ENCODE peak calls at places on chromosomes 16 and 17, in four cellular contexts. C is GM12878, T is H1, F is HepG2. P is an unnamed sample. For H3K4me1, the result is how much of the 10 kb centered on the place peaks cover.

GRCh38 chr17:47982645-47983440 is 11.9 kb downstream of the CDK5RAP3 start:
- DNase-seq in C (no peak), F (no peak), T (no peak), P (no peak)

GRCh38 chr16:68844211-68844564 is 857 bp downstream of the TANGO6 start:
- DNase-seq in T (no peak), F (no peak), C (peak), P (no peak)

GRCh38 chr17:76384222-76384986 is at the start of gene SPHK1:
- DNase-seq in F (peak), T (peak), C (no peak), P (no peak)

GRCh38 chr16:2663553-2664521 is 18.5 kb upstream of the KCTD5 start:
- DNase-seq in T (no peak), F (no peak), C (no peak), P (no peak)

GRCh38 chr17:14197582-14197981 is 39.1 kb downstream of the CDRT15 start:
- DNase-seq in T (no peak), C (no peak), F (no peak), P (no peak)

GRCh38 chr16:11308493-11309283 is 27.6 kb upstream of the PRM1 start:
- DNase-seq in T (no peak), F (peak), C (peak), P (no peak)

GRCh38 chr17:63698381-63698885 is 1.5 kb downstream of the LIMD2 start:
- DNase-seq in C (no peak), F (no peak), T (peak), P (no peak)

GRCh38 chr16:87337247-87337646 is 20.1 kb upstream of the C16orf95 start:
- DNase-seq in F (no peak), T (no peak), C (no peak), P (no peak)

GRCh38 chr16:83903739-83904138 is 4.8 kb downstream of the MLYCD start:
- DNase-seq in C (no peak), T (no peak), F (no peak), P (no peak)

GRCh38 chr16:67470314-67470713 is 10.6 kb downstream of the ATP6V0D1 start:
- DNase-seq in T (no peak), F (no peak), C (no peak), P (no peak)

GRCh38 chr16:67636713-67637112 is 8.2 kb upstream of the CARMIL2 start:
- DNase-seq in C (no peak), T (no peak), F (no peak), P (no peak)

GRCh38 chr17:64947146-64947545 is 27.9 kb upstream of the LRRC37A3 start:
- DNase-seq in T (no peak), F (no peak), C (no peak), P (no peak)

GRCh38 chr17:35138218-35138617 is 3.9 kb downstream of the NLE1 start:
- DNase-seq in T (no peak), F (no peak), C (no peak), P (no peak)

GRCh38 chr16:29745126-29745852 is 501 bp downstream of the C16orf54 start:
- DNase-seq in C (no peak), F (no peak), T (no peak), P (no peak)

GRCh38 chr17:238071-238963 is 56.9 kb upstream of the DOC2B start:
- DNase-seq in C (no peak), T (peak), F (no peak), P (no peak)

GRCh38 chr17:49926886-49927285 is 42.1 kb upstream of the DLX4 start:
- DNase-seq in F (no peak), T (no peak), C (no peak), P (no peak)

GRCh38 chr16:82082543-82083244 is 47.6 kb downstream of the HSD17B2 start:
- DNase-seq in F (peak), C (no peak), T (no peak), P (no peak)

GRCh38 chr17:48734328-48735056 is 5.9 kb upstream of the HOXB13 start:
- DNase-seq in F (no peak), C (no peak), T (no peak), P (no peak)

GRCh38 chr17:4735825-4736651 is 3.6 kb upstream of the ZMYND15 start:
- DNase-seq in T (no peak), C (no peak), F (no peak), P (no peak)

GRCh38 chr17:2056221-2057129 is 1.6 kb downstream of the HIC1 start:
- DNase-seq in T (peak), F (no peak), C (no peak), P (no peak)

GRCh38 chr17:80261159-80261894 is 675 bp downstream of the RNF213 start:
- DNase-seq in T (peak), F (peak), C (no peak), P (peak)
- TF ChIP-seq SUZ12 in T (no peak), F (no peak), C (no peak), P (no peak)

GRCh38 chr16:88927661-88928060 is 49.3 kb downstream of the CBFA2T3 start:
- DNase-seq in C (no peak), T (no peak), F (no peak), P (no peak)
- H3K4me1 ChIP-seq in C (under half), T (under half), F (half or more), P (under half)

GRCh38 chr16:75519175-75519574 is 16.7 kb downstream of the CHST5 start:
- DNase-seq in F (no peak), T (no peak), C (no peak), P (no peak)

GRCh38 chr16:75514296-75514695 is 19.1 kb upstream of the CHST6 start:
- DNase-seq in C (no peak), F (no peak), T (no peak), P (no peak)
- TF ChIP-seq YY1 in C (no peak), F (no peak), T (no peak), P (no peak)

GRCh38 chr16:35725949-35726348 is 2266.5 kb downstream of the TP53TG3F start:
- DNase-seq in C (no peak), T (no peak), F (no peak), P (no peak)

GRCh38 chr16:35730251-35730650 is 2270.8 kb downstream of the TP53TG3F start:
- DNase-seq in T (no peak), F (no peak), C (no peak), P (no peak)

GRCh38 chr16:35724551-35724950 is 2265.1 kb downstream of the TP53TG3F start:
- DNase-seq in T (no peak), C (no peak), F (no peak), P (no peak)
- TF ChIP-seq SUZ12 in T (no peak), C (no peak), F (no peak), P (no peak)

GRCh38 chr16:23874613-23875294 is 39.0 kb downstream of the PRKCB start:
- DNase-seq in T (no peak), C (no peak), F (no peak), P (no peak)

GRCh38 chr16:23871924-23872323 is 36.1 kb downstream of the PRKCB start:
- DNase-seq in T (no peak), F (no peak), C (no peak), P (no peak)

GRCh38 chr16:23879735-23880373 is 44.1 kb downstream of the PRKCB start:
- DNase-seq in T (no peak), F (no peak), C (no peak), P (no peak)

GRCh38 chr16:23877107-23878070 is 41.6 kb downstream of the PRKCB start:
- DNase-seq in C (no peak), F (no peak), T (no peak), P (no peak)

DNA sequence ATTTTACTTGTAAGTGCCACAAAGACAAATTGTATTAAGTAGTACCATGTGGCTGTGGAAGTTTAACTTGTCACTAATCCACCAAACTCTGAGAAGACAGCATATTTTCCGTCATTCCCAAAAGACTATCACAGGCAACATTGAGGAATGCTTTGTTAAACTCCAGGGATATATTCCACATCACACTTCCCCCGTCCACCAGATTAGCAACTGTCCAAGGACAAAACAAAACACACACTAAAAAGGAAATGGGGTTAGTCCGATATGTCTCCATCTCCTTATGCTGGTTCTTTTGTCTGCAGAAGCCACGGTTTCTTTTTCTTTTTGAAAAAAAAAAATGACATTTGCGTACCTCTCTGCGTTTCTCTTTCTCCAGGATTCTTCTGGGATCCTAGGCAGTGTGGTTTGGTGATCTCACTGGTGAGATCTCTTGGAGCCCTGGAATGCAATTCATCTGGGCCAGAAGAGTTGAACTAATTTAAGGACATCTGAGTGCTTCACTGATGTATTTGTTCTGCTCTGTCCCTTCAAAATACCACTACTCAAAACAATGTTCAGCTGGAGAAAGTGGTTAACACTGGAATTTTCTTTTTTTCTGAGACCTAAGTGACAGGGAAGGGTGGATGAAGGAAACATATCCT is 40.6 kb downstream of the PRKCB start:
- DNase-seq in C (no peak), F (no peak), T (no peak), P (no peak)
- H3K4me1 ChIP-seq in C (half or more), F (under half), T (under half), P (under half)